ENCODE peak calls at places on chromosomes 2 and 18, in seven cellular contexts. W is stimulated activated CD4-positive, alpha-beta T cell treated with anti-CD3 and anti-CD28 coated beads, Interleukin-4, amount 100 ng/mL, for 24 hours; Z is GM06990; Q is T-cell; G is colonic mucosa; U is nephron progenitor cell; A is right cardiac atrium. V is an unnamed sample.
A peak's percentile ranks its signal among the peaks of the same experiment; 100 is the strongest.

GRCh38 chr2:11955314-11955713 is 208.9 kb downstream of the LPIN1 start:
- DNase-seq in W (no peak), Z (no peak), Q (no peak), G (no peak), U (no peak), A (no peak), V (no peak)

GRCh38 chr2:154132827-154133226 is 261.1 kb downstream of the GALNT13 start:
- DNase-seq in W (no peak), Z (no peak), Q (no peak), G (no peak), U (no peak), A (no peak), V (no peak)

GRCh38 chr18:13178976-13179375 is 39.6 kb upstream of the LDLRAD4 start:
- DNase-seq in W (no peak), Z (no peak), Q (no peak), G (no peak), U (no peak), A (no peak), V (no peak)

GRCh38 chr2:241985986-241986329 is 116.4 kb downstream of the RTP5 start:
- DNase-seq in W (no peak), Z (no peak), Q (no peak), G (no peak), U (no peak), A (no peak), V (no peak)

GRCh38 chr2:184611221-184612085 is 13.1 kb downstream of the ZNF804A start:
- DNase-seq in W (no peak), Z (no peak), Q (no peak), G (no peak), U (no peak), A (no peak), V (no peak)

GRCh38 chr2:112187805-112188596 is 49.8 kb downstream of the FBLN7 start:
- DNase-seq in W (peak; percentile 86), Z (no peak), Q (peak; percentile 53), G (peak; percentile 28), U (no peak), A (no peak), V (no peak)

GRCh38 chr2:235371018-235371417 is 122.8 kb upstream of the AGAP1 start:
- DNase-seq in W (no peak), Z (no peak), Q (no peak), G (no peak), U (no peak), A (no peak), V (no peak)

GRCh38 chr2:218849721-218850120 is 9.9 kb upstream of the WNT6 start:
- DNase-seq in W (no peak), Z (no peak), Q (no peak), G (no peak), U (no peak), A (no peak), V (peak; percentile 16)

GRCh38 chr18:48944634-48945033 is 6.1 kb downstream of the SMAD7 start:
- DNase-seq in W (no peak), Z (no peak), Q (no peak), G (no peak), U (no peak), A (peak; percentile 38), V (no peak)

GRCh38 chr18:3596324-3597158 is 146.6 kb downstream of the TGIF1 start:
- DNase-seq in W (peak; percentile 63), Z (peak; percentile 59), Q (peak; percentile 27), G (peak; percentile 70), U (peak; percentile 54), A (peak; percentile 75), V (peak; percentile 88)

GRCh38 chr2:95351080-95351915 is 51.2 kb upstream of the FAHD2A start:
- DNase-seq in W (no peak), Z (no peak), Q (no peak), G (no peak), U (no peak), A (no peak), V (no peak)

GRCh38 chr2:221097568-221097915 is 474.6 kb downstream of the EPHA4 start:
- DNase-seq in W (no peak), Z (no peak), Q (no peak), G (no peak), U (no peak), A (no peak), V (no peak)

GRCh38 chr2:37583867-37584266 is 87.6 kb downstream of the CDC42EP3 start:
- DNase-seq in W (no peak), Z (no peak), Q (no peak), G (no peak), U (no peak), A (no peak), V (no peak)

GRCh38 chr2:20614201-20615045 is 36.5 kb downstream of the HS1BP3 start:
- DNase-seq in W (no peak), Z (no peak), Q (no peak), G (no peak), U (no peak), A (peak; percentile 86), V (peak; percentile 73)

GRCh38 chr2:43605079-43605655 is 9.3 kb upstream of the THADA start:
- DNase-seq in W (peak; percentile 19), Z (no peak), Q (no peak), G (no peak), U (peak; percentile 16), A (no peak), V (peak; percentile 61)

GRCh38 chr18:59202258-59202820 is 17.6 kb upstream of the GRP start:
- DNase-seq in W (no peak), Z (no peak), Q (no peak), G (no peak), U (no peak), A (no peak), V (no peak)

GRCh38 chr18:21656402-21656801 is 44.3 kb downstream of the SNRPD1 start:
- DNase-seq in W (no peak), Z (no peak), Q (no peak), G (no peak), U (no peak), A (no peak), V (no peak)

GRCh38 chr2:127671557-127672302 is 3.6 kb downstream of the LIMS2 start:
- DNase-seq in W (no peak), Z (no peak), Q (no peak), G (no peak), U (no peak), A (no peak), V (no peak)

GRCh38 chr2:235550378-235550760 is 56.5 kb downstream of the AGAP1 start:
- DNase-seq in W (no peak), Z (no peak), Q (no peak), G (no peak), U (no peak), A (no peak), V (no peak)

GRCh38 chr2:218397502-218398436 is 1.9 kb upstream of the CTDSP1 start:
- DNase-seq in W (peak; percentile 42), Z (peak; percentile 85), Q (peak; percentile 38), G (peak; percentile 87), U (peak; percentile 50), A (peak; percentile 94), V (peak; percentile 90)

GRCh38 chr2:170530284-170530745 is 184.8 kb upstream of the SP5 start:
- DNase-seq in W (no peak), Z (no peak), Q (no peak), G (peak; percentile 88), U (peak; percentile 51), A (peak; percentile 87), V (peak; percentile 94)

GRCh38 chr2:120348134-120349103 is 2.5 kb downstream of the INHBB start:
- DNase-seq in W (no peak), Z (no peak), Q (no peak), G (no peak), U (no peak), A (no peak), V (peak; percentile 85)